ENCODE peak calls at places on chromosomes 1 and 21, in seven cellular contexts. G is left lobe of liver, I is activated T-helper 1 cell treated with Interleukin-2 at 50 U/mL for 16 hours, Q is EL, F is cardiac fibroblast, O is progenitor cell of endocrine pancreas, Z is glomerular endothelial cell. B is an unnamed sample.

GRCh38 chr1:100323428-100324106 is 28.7 kb upstream of the CDC14A start:
- DNase-seq in G (peak; percentile 51), I (no peak), Q (no peak), F (peak; percentile 42), O (no peak), Z (no peak), B (no peak)

GRCh38 chr1:151611288-151611790 is 511 bp upstream of the SNX27 start:
- DNase-seq in G (no peak), I (no peak), Q (peak; percentile 46), F (peak; percentile 87), O (no peak), Z (no peak), B (no peak)

GRCh38 chr1:54254055-54254454 is 54.1 kb downstream of the MRPL37 start:
- DNase-seq in G (no peak), I (no peak), Q (peak; percentile 43), F (peak; percentile 53), O (no peak), Z (peak; percentile 47), B (no peak)

GRCh38 chr21:20249401-20249800 is 748.8 kb upstream of the NCAM2 start:
- DNase-seq in G (no peak), I (no peak), Q (no peak), F (no peak), O (no peak), Z (no peak), B (no peak)

GRCh38 chr1:36880155-36881070 is 153.9 kb downstream of the GRIK3 start:
- DNase-seq in G (peak; percentile 32), I (no peak), Q (no peak), F (no peak), O (peak; percentile 9), Z (no peak), B (no peak)

GRCh38 chr21:34796518-34797201 is 127.9 kb downstream of the CLIC6 start:
- DNase-seq in G (no peak), I (no peak), Q (no peak), F (no peak), O (no peak), Z (no peak), B (no peak)

GRCh38 chr1:53878492-53879105 is 11.0 kb downstream of the YIPF1 start:
- DNase-seq in G (no peak), I (no peak), Q (peak; percentile 44), F (peak; percentile 76), O (no peak), Z (no peak), B (no peak)

GRCh38 chr1:41381691-41382530 is 20.7 kb downstream of the FOXO6 start:
- DNase-seq in G (no peak), I (no peak), Q (peak; percentile 64), F (peak; percentile 51), O (no peak), Z (no peak), B (peak; percentile 45)

GRCh38 chr1:166169182-166169581 is 2.4 kb upstream of the FAM78B start:
- DNase-seq in G (no peak), I (no peak), Q (no peak), F (no peak), O (no peak), Z (no peak), B (no peak)